ENCODE peak calls at places on chromosomes 3 and 15, in six cellular contexts. P is lung; L is GM20000; Z is CD4-positive, alpha-beta T cell; Q is spleen; G is psoas muscle. J is an unnamed sample.

GRCh38 chr3:178182337-178182761 is 353.9 kb upstream of the KCNMB2 start:
- DNase-seq in P (no peak), L (no peak), Z (no peak), Q (peak; percentile 63), G (no peak), J (no peak)

GRCh38 chr3:94587291-94587690 is 524.4 kb downstream of the NSUN3 start:
- DNase-seq in P (no peak), L (no peak), Z (no peak), Q (no peak), G (no peak), J (no peak)

GRCh38 chr15:98834976-98835375 is 172.6 kb downstream of the PGPEP1L start:
- DNase-seq in P (no peak), L (no peak), Z (no peak), Q (no peak), G (no peak), J (no peak)

GRCh38 chr3:24128195-24129005 is 183.3 kb downstream of the NR1D2 start:
- DNase-seq in P (no peak), L (no peak), Z (no peak), Q (no peak), G (no peak), J (no peak)

GRCh38 chr15:67177750-67178149 is 76.7 kb downstream of the AAGAB start:
- DNase-seq in P (no peak), L (no peak), Z (no peak), Q (no peak), G (peak; percentile 27), J (no peak)

GRCh38 chr3:72960812-72961518 is 35.6 kb upstream of the PPP4R2 start:
- DNase-seq in P (peak; percentile 39), L (no peak), Z (no peak), Q (no peak), G (peak; percentile 42), J (no peak)

GRCh38 chr3:13009132-13009945 is 63.9 kb downstream of the IQSEC1 start:
- DNase-seq in P (peak; percentile 72), L (peak; percentile 45), Z (peak; percentile 52), Q (peak; percentile 96), G (peak; percentile 82), J (no peak)

GRCh38 chr3:56408761-56409196 is 59.5 kb downstream of the ERC2 start:
- DNase-seq in P (no peak), L (no peak), Z (no peak), Q (no peak), G (no peak), J (no peak)

GRCh38 chr3:157103860-157104259 is 56.1 kb downstream of the CCNL1 start:
- DNase-seq in P (no peak), L (no peak), Z (no peak), Q (no peak), G (no peak), J (no peak)

GRCh38 chr3:118262800-118263402 is 771.7 kb downstream of the IGSF11 start:
- DNase-seq in P (no peak), L (no peak), Z (no peak), Q (no peak), G (no peak), J (no peak)

GRCh38 chr3:52200981-52201679 is 3.2 kb downstream of the ALAS1 start:
- DNase-seq in P (no peak), L (no peak), Z (no peak), Q (no peak), G (no peak), J (no peak)

GRCh38 chr15:57146394-57147140 is 228.1 kb downstream of the TCF12 start:
- DNase-seq in P (no peak), L (peak; percentile 13), Z (no peak), Q (no peak), G (no peak), J (no peak)

GRCh38 chr15:44545934-44546802 is 9.2 kb downstream of the EIF3J start:
- DNase-seq in P (no peak), L (peak; percentile 39), Z (no peak), Q (no peak), G (peak; percentile 52), J (no peak)

GRCh38 chr3:108131105-108131794 is 40.4 kb upstream of the CD47 start:
- DNase-seq in P (no peak), L (no peak), Z (no peak), Q (no peak), G (no peak), J (no peak)

GRCh38 chr3:157650699-157651098 is 147.5 kb upstream of the VEPH1 start:
- DNase-seq in P (no peak), L (no peak), Z (no peak), Q (no peak), G (no peak), J (no peak)

GRCh38 chr3:57165637-57166036 is 484 bp upstream of the IL17RD start:
- DNase-seq in P (no peak), L (no peak), Z (no peak), Q (no peak), G (no peak), J (no peak)

GRCh38 chr15:60275624-60276023 is 122.2 kb downstream of the ANXA2 start:
- DNase-seq in P (no peak), L (no peak), Z (no peak), Q (no peak), G (no peak), J (no peak)

GRCh38 chr15:60272623-60273022 is 125.2 kb downstream of the ANXA2 start:
- DNase-seq in P (no peak), L (no peak), Z (no peak), Q (no peak), G (no peak), J (no peak)
- TF ChIP-seq CTCF in P (no peak), L (no peak), Z (no peak), Q (no peak), G (no peak), J (peak; percentile 18)

DNA sequence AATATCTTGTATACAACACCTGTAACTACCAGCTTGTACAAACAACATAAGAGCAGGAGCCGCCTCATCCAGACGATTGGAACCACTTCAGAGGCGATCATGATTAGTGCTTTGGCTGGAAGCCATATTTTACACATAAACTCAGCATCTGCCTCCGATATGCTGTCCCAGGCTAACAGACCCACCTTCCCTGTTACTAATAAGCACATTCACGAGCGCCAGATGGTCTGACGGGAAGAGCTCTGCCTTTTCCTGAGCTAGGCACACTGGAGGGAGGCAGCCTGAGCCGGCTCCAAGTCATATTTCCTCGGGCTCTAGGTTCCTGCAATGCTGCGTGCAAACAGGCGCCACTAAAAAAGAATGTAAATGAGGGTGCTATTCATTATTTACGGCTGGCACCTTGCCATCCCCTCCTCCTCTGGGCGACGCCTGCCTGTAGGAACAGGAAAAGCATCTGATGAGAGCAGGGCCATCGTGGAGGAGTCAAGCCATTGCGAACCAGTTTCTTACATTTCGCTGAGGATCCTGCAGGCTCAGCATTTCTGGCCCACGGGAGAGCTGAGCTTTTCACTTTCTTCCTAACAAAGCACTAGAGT is 98.2 kb downstream of the ANXA2 start:
- DNase-seq in P (peak; percentile 31), L (no peak), Z (no peak), Q (no peak), G (no peak), J (no peak)
- TF ChIP-seq CTCF in P (no peak), L (no peak), Z (no peak), Q (no peak), G (no peak), J (no peak)

DNA sequence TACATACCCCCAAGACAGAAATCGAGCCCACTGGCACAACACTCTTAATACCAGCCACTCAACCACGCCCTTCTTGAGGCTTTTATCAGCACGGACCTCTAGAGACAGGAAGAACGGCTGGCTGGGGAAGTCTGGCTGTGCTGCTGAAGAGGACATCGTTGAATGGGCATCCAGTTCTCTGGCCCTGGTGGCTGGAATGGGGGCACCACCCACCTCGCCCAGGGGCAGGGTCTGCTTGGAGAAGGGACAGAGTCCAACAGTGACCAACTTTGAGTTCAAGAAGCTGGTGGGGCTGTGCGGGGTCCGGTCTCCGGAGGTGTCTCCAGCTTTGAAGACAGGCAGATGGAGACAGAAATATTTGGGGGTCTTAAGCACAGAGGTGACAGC is 77.5 kb downstream of the ATP10A start:
- DNase-seq in P (no peak), L (no peak), Z (no peak), Q (no peak), G (no peak), J (no peak)
- TF ChIP-seq CTCF in P (no peak), L (no peak), Z (no peak), Q (no peak), G (no peak), J (no peak)

GRCh38 chr15:61623746-61624145 is 394.6 kb upstream of the RORA start:
- DNase-seq in P (no peak), L (no peak), Z (no peak), Q (no peak), G (peak; percentile 58), J (no peak)

GRCh38 chr15:61624950-61625349 is 395.8 kb upstream of the RORA start:
- DNase-seq in P (no peak), L (no peak), Z (no peak), Q (no peak), G (no peak), J (no peak)

GRCh38 chr15:61621865-61622264 is 392.8 kb upstream of the RORA start:
- DNase-seq in P (no peak), L (no peak), Z (no peak), Q (no peak), G (no peak), J (no peak)

GRCh38 chr15:61621146-61621545 is 392.0 kb upstream of the RORA start:
- DNase-seq in P (no peak), L (peak; percentile 12), Z (no peak), Q (no peak), G (peak; percentile 60), J (peak; percentile 16)
- TF ChIP-seq CTCF in P (no peak), L (peak; percentile 3), Z (no peak), Q (no peak), G (peak; percentile 60), J (peak; percentile 77)

DNA sequence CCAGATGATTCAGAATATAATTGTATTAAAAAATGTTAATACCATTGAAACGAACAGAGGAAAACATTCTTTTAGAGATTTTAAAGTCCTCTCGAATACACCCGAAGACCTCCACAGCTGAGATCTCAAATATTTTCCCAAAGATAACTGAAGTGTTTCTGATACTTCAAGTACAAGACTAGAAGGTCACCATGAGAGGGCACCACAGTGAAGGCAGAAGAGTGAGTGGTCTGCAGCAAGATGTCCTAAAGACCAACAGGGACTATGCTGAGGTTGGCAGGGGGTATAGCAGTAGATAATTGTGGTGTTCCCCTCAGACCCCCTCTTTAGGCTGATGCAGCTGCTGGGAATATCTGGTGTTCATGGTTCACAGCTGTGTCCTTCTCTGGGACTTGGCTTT is 156.5 kb downstream of the PDCD6IP start:
- DNase-seq in P (no peak), L (no peak), Z (no peak), Q (no peak), G (no peak), J (no peak)
- TF ChIP-seq CTCF in P (no peak), L (no peak), Z (no peak), Q (no peak), G (no peak), J (peak; percentile 27)

DNA sequence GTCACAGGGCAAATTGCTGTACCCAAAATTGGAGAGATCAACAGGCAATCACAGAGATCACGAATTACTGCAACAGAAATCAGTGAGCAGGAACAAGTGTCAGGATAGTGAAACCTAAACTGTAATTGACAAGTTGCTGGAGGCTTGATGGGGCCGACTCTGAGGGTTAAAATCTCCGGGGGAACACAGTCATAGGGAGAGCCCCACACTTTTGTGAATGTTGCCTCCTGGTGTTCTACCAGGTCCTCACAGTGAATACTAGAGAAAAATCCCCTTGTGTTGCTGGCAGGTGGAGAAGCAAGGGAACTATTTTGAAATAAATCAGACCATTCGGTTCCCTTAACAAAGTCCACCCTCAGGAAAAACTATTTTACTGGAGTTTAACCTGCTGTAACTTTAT is 697.5 kb upstream of the CBLB start:
- DNase-seq in P (no peak), L (peak; percentile 50), Z (no peak), Q (no peak), G (no peak), J (no peak)
- TF ChIP-seq CTCF in P (no peak), L (peak; percentile 16), Z (no peak), Q (no peak), G (no peak), J (no peak)